ENCODE peak calls at places on chromosomes 16 and 17, in nine cellular contexts. H is brain microvascular endothelial cell; G is CD4-positive, alpha-beta T cell; Z is IMR-90; T is RWPE1; V is hepatocyte; Q is tibial artery; W is K562; A is left ventricle myocardium inferior. X is an unnamed sample.

GRCh38 chr17:12180644-12181261 is 160.1 kb downstream of the MAP2K4 start:
- DNase-seq in A (no peak), H (peak), V (peak), Q (no peak), Z (peak), W (peak), G (no peak), T (peak), X (peak)

GRCh38 chr16:57619606-57620315 is 8.7 kb upstream of the ADGRG1 start:
- DNase-seq in Z (no peak), T (peak), V (peak), H (no peak), W (no peak), Q (no peak), A (no peak), G (peak), X (peak)

GRCh38 chr16:69567031-69567680 is 1.4 kb downstream of the NFAT5 start:
- DNase-seq in Q (peak), H (peak), G (no peak), T (peak), W (no peak), Z (peak), A (no peak), V (peak), X (peak)

GRCh38 chr17:50518265-50519023 is 10.2 kb downstream of the MYCBPAP start:
- DNase-seq in Z (no peak), V (no peak), H (no peak), A (no peak), T (no peak), W (no peak), Q (no peak), G (no peak), X (peak)

GRCh38 chr17:69967910-69968411 is 107.1 kb upstream of the KCNJ16 start:
- DNase-seq in W (no peak), Z (peak), Q (no peak), V (no peak), A (no peak), G (no peak), H (peak), T (no peak), X (peak)

GRCh38 chr17:42067371-42068180 is 17.2 kb upstream of the C17orf113 start:
- DNase-seq in V (peak), Q (peak), W (peak), T (peak), G (peak), A (peak), Z (peak), H (peak), X (peak)

GRCh38 chr16:53219795-53220194 is 165.0 kb downstream of the CHD9 start:
- DNase-seq in Z (peak), V (no peak), Q (no peak), H (no peak), A (no peak), G (no peak), W (no peak), T (peak), X (peak)

GRCh38 chr16:72763927-72764628 is 283.9 kb downstream of the ZFHX3 start:
- DNase-seq in T (no peak), V (no peak), Z (no peak), W (no peak), Q (no peak), G (no peak), A (no peak), H (no peak), X (no peak)

GRCh38 chr16:2767140-2767731 is 9.8 kb downstream of the ELOB start:
- DNase-seq in H (no peak), A (no peak), V (no peak), G (no peak), Q (no peak), T (no peak), W (no peak), Z (no peak), X (no peak)

GRCh38 chr17:40564883-40565744 is at the start of gene CCR7:
- DNase-seq in A (no peak), G (peak), T (no peak), W (peak), Z (no peak), V (no peak), Q (no peak), H (no peak), X (no peak)

GRCh38 chr16:58110590-58111330 is 18.4 kb downstream of the CFAP20 start:
- DNase-seq in Q (no peak), Z (peak), G (peak), W (no peak), T (no peak), H (peak), V (no peak), A (no peak), X (no peak)

GRCh38 chr16:78294538-78295225 is 195.2 kb downstream of the WWOX start:
- DNase-seq in V (no peak), H (no peak), W (no peak), Q (no peak), G (no peak), T (no peak), A (no peak), Z (no peak), X (no peak)

GRCh38 chr17:48577330-48577945 is 712 bp downstream of the HOXB4 start:
- DNase-seq in W (no peak), V (no peak), G (no peak), A (no peak), T (no peak), H (no peak), Q (no peak), Z (peak), X (no peak)

GRCh38 chr17:82882715-82883446 is 43.1 kb upstream of the ZNF750 start:
- DNase-seq in T (no peak), V (peak), Z (no peak), H (no peak), A (no peak), G (peak), Q (no peak), W (no peak), X (no peak)

GRCh38 chr17:21817791-21818364 is 125.6 kb downstream of the KCNJ18 start:
- DNase-seq in Z (no peak), H (no peak), Q (no peak), T (no peak), W (peak), A (no peak), V (no peak), G (no peak), X (peak)

GRCh38 chr17:80647746-80648145 is 103.1 kb downstream of the RPTOR start:
- DNase-seq in W (no peak), H (peak), Z (peak), T (no peak), Q (no peak), A (no peak), G (no peak), V (no peak), X (peak)

GRCh38 chr16:88552815-88553214 is 17.4 kb upstream of the ZC3H18 start:
- DNase-seq in G (no peak), A (no peak), T (no peak), W (peak), H (no peak), V (no peak), Z (no peak), Q (no peak), X (no peak)

GRCh38 chr17:4580291-4580690 is 4.0 kb upstream of the SMTNL2 start:
- DNase-seq in Q (no peak), A (no peak), V (no peak), T (no peak), W (no peak), G (no peak), H (no peak), Z (no peak), X (no peak)

GRCh38 chr17:21007646-21008045 is 35.2 kb downstream of the USP22 start:
- DNase-seq in G (no peak), H (no peak), V (no peak), W (no peak), Z (no peak), A (no peak), T (no peak), Q (no peak), X (no peak)

GRCh38 chr17:52237151-52237550 is 78.6 kb upstream of the CA10 start:
- DNase-seq in H (no peak), G (no peak), Z (no peak), V (peak), W (no peak), A (no peak), T (no peak), Q (no peak), X (no peak)

GRCh38 chr17:74180336-74180735 is 23.1 kb upstream of the RPL38 start:
- DNase-seq in A (no peak), H (no peak), Z (no peak), G (no peak), V (no peak), T (no peak), W (no peak), Q (no peak), X (peak)

GRCh38 chr17:82648761-82649474 is 674 bp upstream of the WDR45B start:
- DNase-seq in T (peak), W (peak), H (no peak), A (peak), G (no peak), Q (peak), V (no peak), Z (no peak), X (peak)

GRCh38 chr16:48409839-48410610 is 24.8 kb upstream of the SIAH1 start:
- DNase-seq in A (no peak), T (peak), V (peak), H (peak), W (no peak), G (no peak), Z (peak), Q (no peak), X (peak)

GRCh38 chr17:72031219-72031906 is 89.5 kb upstream of the SOX9 start:
- DNase-seq in W (no peak), G (no peak), H (no peak), Q (no peak), A (no peak), T (no peak), V (no peak), Z (no peak), X (peak)
- TF ChIP-seq CTCF in W (no peak), G (no peak), H (no peak), Q (no peak), A (no peak), T (no peak), V (no peak), Z (no peak), X (no peak)

GRCh38 chr17:17780941-17781590 is 55.7 kb downstream of the SREBF1 start:
- DNase-seq in V (peak), H (peak), A (no peak), W (no peak), T (no peak), Z (peak), G (no peak), Q (no peak), X (no peak)

GRCh38 chr17:17776889-17777288 is 59.9 kb downstream of the SREBF1 start:
- DNase-seq in H (no peak), V (no peak), G (no peak), Q (no peak), A (no peak), W (no peak), T (no peak), Z (no peak), X (no peak)

GRCh38 chr17:17781591-17782424 is 55.0 kb downstream of the SREBF1 start:
- DNase-seq in V (peak), Q (peak), Z (peak), T (peak), G (no peak), A (peak), W (no peak), H (peak), X (no peak)

GRCh38 chr17:17779015-17779611 is 57.7 kb downstream of the SREBF1 start:
- DNase-seq in A (no peak), Z (no peak), V (no peak), G (no peak), T (no peak), W (no peak), H (no peak), Q (no peak), X (peak)

GRCh38 chr17:17778308-17779014 is 58.3 kb downstream of the SREBF1 start:
- DNase-seq in Z (peak), G (no peak), Q (no peak), V (peak), W (no peak), H (no peak), T (no peak), A (peak), X (no peak)
- H3K27ac ChIP-seq in Z (peak), G (no peak), Q (peak), V (peak), W (no peak), H (no peak), T (peak), A (peak), X (no peak)

GRCh38 chr16:26642047-26642664 is 424.6 kb upstream of the C16orf82 start:
- DNase-seq in T (no peak), G (no peak), Z (no peak), H (no peak), Q (no peak), V (no peak), W (no peak), A (no peak), X (no peak)

GRCh38 chr16:26644912-26645543 is 421.7 kb upstream of the C16orf82 start:
- DNase-seq in Q (no peak), T (no peak), H (no peak), W (no peak), Z (no peak), G (no peak), A (no peak), V (no peak), X (peak)

GRCh38 chr16:26648851-26649250 is 417.9 kb upstream of the C16orf82 start:
- DNase-seq in Q (no peak), H (no peak), V (no peak), T (no peak), A (no peak), G (no peak), Z (no peak), W (no peak), X (no peak)

GRCh38 chr16:26643519-26643918 is 423.2 kb upstream of the C16orf82 start:
- DNase-seq in A (no peak), H (no peak), Z (no peak), Q (no peak), V (no peak), G (no peak), T (no peak), W (no peak), X (no peak)

DNA sequence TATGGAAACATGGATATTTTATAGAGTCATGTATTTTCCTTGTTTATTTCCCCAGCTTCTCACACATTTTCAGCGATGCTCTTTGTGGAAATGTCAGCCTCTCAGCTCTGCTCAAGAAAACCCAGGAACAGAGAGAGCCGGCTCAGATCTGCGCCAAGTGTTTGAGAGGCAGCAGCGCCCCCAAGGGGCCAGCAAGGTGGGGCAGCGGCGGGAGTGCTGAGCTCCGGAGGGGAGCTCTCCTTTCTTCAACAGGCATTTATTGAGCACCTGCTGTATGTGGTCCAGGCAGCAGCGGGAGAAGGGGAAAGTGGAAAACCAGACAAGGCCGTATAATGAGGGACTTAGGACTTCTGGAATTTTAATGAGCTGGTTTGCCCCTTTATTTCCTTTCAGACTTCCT is 421.1 kb upstream of the C16orf82 start:
- DNase-seq in V (peak), T (no peak), W (peak), G (peak), Q (no peak), A (no peak), Z (no peak), H (no peak), X (no peak)
- TF ChIP-seq CTCF in V (peak), T (no peak), W (peak), G (no peak), Q (no peak), A (peak), Z (no peak), H (no peak), X (no peak)

DNA sequence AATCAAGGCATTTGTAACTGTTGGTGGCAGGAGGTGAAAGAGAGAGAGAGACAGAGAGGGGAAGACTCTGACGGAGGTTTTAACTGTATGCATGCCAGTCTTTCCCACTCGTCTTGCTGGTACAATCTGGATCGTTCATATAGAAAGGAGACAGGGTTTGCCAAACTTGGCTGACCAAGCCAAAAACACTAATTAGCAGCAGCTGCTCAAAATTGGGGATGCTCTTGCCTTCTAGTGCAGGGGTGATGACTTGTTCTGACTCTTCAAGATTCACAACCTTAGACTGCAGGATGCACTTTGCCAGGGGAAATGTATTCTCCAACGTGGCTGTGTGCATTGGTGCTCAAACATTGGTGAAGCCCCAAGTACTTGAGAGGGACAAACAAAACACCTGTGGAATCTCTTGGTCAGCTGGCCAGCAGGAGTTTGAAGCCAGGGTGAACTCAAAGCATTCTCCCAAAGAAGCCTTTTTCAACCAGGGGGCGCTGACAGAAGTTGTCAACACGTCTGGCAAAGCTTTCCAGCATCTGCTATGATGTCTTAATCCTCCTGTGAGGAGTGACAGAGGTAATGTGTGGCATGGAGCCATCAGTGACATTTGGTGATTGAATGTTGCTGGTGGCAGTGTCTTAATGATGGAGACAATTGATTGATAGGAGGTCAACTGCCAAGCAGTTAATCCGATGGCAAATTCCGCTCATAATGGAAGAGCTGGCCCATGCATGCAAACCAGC is 257.8 kb upstream of the HSBP1 start:
- DNase-seq in T (no peak), V (no peak), G (no peak), W (no peak), Q (no peak), Z (no peak), A (no peak), H (no peak), X (no peak)
- H3K27ac ChIP-seq in T (no peak), V (no peak), G (no peak), W (no peak), Q (no peak), Z (no peak), A (no peak), H (no peak), X (no peak)

GRCh38 chr16:87420401-87421368 is 28.5 kb downstream of the MAP1LC3B start:
- DNase-seq in Z (no peak), T (no peak), G (no peak), W (peak), A (no peak), V (no peak), Q (no peak), H (no peak), X (no peak)
- TF ChIP-seq CTCF in Z (no peak), T (no peak), G (no peak), W (peak), A (no peak), V (no peak), Q (no peak), H (peak), X (peak)

GRCh38 chr17:76268015-76268749 is 3.0 kb downstream of the UBALD2 start:
- DNase-seq in Q (peak), W (peak), Z (peak), V (peak), H (peak), G (peak), A (peak), T (peak), X (peak)
- H3K27ac ChIP-seq in Q (no peak), W (peak), Z (peak), V (peak), H (peak), G (peak), A (peak), T (peak), X (peak)

X was measured in osteoblast.